ENCODE peak calls at places on chromosome 1, in ten cellular contexts. J is CD4-positive, alpha-beta T cell; Q is foreskin fibroblast; N is BJ; L is HFFc6; W is brain microvascular endothelial cell; Y is neural crest cell; G is GM23338; K is progenitor cell of endocrine pancreas; S is endothelial cell. F is an unnamed sample.

GRCh38 chr1:243946946-243947345 is 96.9 kb upstream of the AKT3 start:
- DNase-seq in J (peak; percentile 32), Q (peak; percentile 54), N (no peak), L (no peak), W (no peak), Y (no peak), G (peak; percentile 94), K (no peak), S (peak; percentile 53), F (peak; percentile 47)

GRCh38 chr1:25065246-25066238 is 135.5 kb upstream of the RUNX3 start:
- DNase-seq in J (no peak), Q (peak; percentile 51), N (peak; percentile 27), L (peak; percentile 46), W (no peak), Y (no peak), G (no peak), K (no peak), S (no peak), F (no peak)

GRCh38 chr1:45259053-45259452 is 52.6 kb upstream of the ZSWIM5 start:
- DNase-seq in J (no peak), Q (no peak), N (no peak), L (no peak), W (no peak), Y (no peak), G (no peak), K (no peak), S (no peak), F (no peak)

GRCh38 chr1:12165342-12165741 is 1.4 kb upstream of the TNFRSF1B start:
- DNase-seq in J (no peak), Q (no peak), N (no peak), L (no peak), W (no peak), Y (no peak), G (no peak), K (no peak), S (no peak), F (no peak)

GRCh38 chr1:190497561-190497960 is 19.9 kb upstream of the BRINP3 start:
- DNase-seq in J (no peak), Q (no peak), N (no peak), L (no peak), W (no peak), Y (no peak), G (no peak), K (no peak), S (no peak), F (no peak)

GRCh38 chr1:17932164-17932563 is 175.4 kb upstream of the IGSF21 start:
- DNase-seq in J (no peak), Q (no peak), N (no peak), L (no peak), W (no peak), Y (no peak), G (no peak), K (no peak), S (no peak), F (no peak)

GRCh38 chr1:168287237-168287664 is 6.6 kb downstream of the TBX19 start:
- DNase-seq in J (no peak), Q (peak; percentile 59), N (no peak), L (peak; percentile 57), W (peak; percentile 27), Y (no peak), G (no peak), K (no peak), S (no peak), F (no peak)

GRCh38 chr1:226002667-226003501 is 3.7 kb upstream of the SDE2 start:
- DNase-seq in J (no peak), Q (peak; percentile 83), N (no peak), L (peak; percentile 31), W (peak; percentile 27), Y (peak; percentile 26), G (peak; percentile 97), K (no peak), S (peak; percentile 21), F (no peak)

GRCh38 chr1:93021539-93022134 is 57.4 kb upstream of the MTF2 start:
- DNase-seq in J (no peak), Q (peak; percentile 56), N (no peak), L (peak; percentile 43), W (no peak), Y (no peak), G (peak; percentile 64), K (no peak), S (no peak), F (peak; percentile 67)
- TF ChIP-seq CTCF in J (peak; percentile 90), Q (peak; percentile 67), N (peak; percentile 71), L (peak; percentile 90), W (peak; percentile 55), Y (peak; percentile 82), G (peak; percentile 92), K (peak; percentile 76), S (peak; percentile 92), F (peak; percentile 60)

DNA sequence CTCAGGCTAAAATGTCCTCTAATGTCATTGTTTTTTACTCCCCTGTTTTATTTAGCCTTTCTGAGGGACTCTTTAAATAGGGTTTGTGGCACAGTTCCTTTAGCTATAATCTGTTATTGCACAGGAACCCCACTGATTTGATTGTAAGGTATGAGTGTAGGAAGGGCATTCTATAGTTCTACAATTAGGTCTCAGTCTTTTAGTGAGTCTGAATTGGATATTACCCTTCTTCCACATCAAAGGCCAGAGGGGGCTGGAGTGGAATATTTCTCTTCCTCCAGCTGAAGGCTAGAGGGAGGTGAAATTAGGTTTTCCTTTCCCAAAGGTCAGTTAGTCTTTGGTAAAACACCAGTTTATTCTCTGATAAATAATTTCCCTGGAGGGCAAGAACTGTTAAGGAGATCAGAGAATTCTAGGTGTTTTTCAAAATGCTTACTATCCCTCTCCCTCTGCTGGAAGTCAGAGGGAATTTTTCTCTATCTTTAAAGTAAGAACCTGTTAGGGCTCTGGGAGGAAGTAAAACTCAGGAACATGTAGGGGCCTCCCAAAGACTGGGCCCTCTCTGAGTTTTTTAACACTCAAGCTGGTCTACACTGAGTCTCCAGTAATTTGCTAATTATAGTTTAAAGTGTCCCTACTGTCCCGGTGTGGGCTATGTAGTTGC is 176.3 kb upstream of the ZNHIT6 start:
- DNase-seq in J (no peak), Q (peak; percentile 62), N (no peak), L (peak; percentile 34), W (no peak), Y (no peak), G (peak; percentile 74), K (no peak), S (no peak), F (peak; percentile 26)
- TF ChIP-seq CTCF in J (no peak), Q (peak; percentile 53), N (peak; percentile 72), L (peak; percentile 82), W (peak; percentile 61), Y (peak; percentile 67), G (peak; percentile 65), K (peak; percentile 65), S (peak; percentile 83), F (no peak)

GRCh38 chr1:236608930-236609726 is 4.8 kb upstream of the HEATR1 start:
- DNase-seq in J (no peak), Q (peak; percentile 61), N (no peak), L (peak; percentile 50), W (peak; percentile 40), Y (peak; percentile 57), G (peak; percentile 80), K (peak; percentile 53), S (peak; percentile 77), F (peak; percentile 24)
- TF ChIP-seq CTCF in J (no peak), Q (peak; percentile 50), N (peak; percentile 57), L (peak; percentile 81), W (peak; percentile 66), Y (peak; percentile 80), G (peak; percentile 75), K (peak; percentile 84), S (peak; percentile 53), F (peak; percentile 10)

GRCh38 chr1:48249868-48250267 is 27.4 kb downstream of the SLC5A9 start:
- DNase-seq in J (no peak), Q (no peak), N (no peak), L (no peak), W (no peak), Y (no peak), G (peak; percentile 44), K (no peak), S (no peak), F (no peak)
- TF ChIP-seq CTCF in J (no peak), Q (no peak), N (no peak), L (no peak), W (no peak), Y (no peak), G (peak; percentile 30), K (peak; percentile 30), S (no peak), F (no peak)

GRCh38 chr1:157363660-157364140 is 188.6 kb downstream of the FCRL5 start:
- DNase-seq in J (no peak), Q (peak; percentile 69), N (no peak), L (peak; percentile 47), W (peak; percentile 45), Y (no peak), G (peak; percentile 76), K (no peak), S (peak; percentile 14), F (peak; percentile 54)
- TF ChIP-seq CTCF in J (no peak), Q (peak; percentile 77), N (peak; percentile 76), L (peak; percentile 78), W (peak; percentile 79), Y (peak; percentile 62), G (peak; percentile 70), K (peak; percentile 61), S (no peak), F (peak; percentile 66)

DNA sequence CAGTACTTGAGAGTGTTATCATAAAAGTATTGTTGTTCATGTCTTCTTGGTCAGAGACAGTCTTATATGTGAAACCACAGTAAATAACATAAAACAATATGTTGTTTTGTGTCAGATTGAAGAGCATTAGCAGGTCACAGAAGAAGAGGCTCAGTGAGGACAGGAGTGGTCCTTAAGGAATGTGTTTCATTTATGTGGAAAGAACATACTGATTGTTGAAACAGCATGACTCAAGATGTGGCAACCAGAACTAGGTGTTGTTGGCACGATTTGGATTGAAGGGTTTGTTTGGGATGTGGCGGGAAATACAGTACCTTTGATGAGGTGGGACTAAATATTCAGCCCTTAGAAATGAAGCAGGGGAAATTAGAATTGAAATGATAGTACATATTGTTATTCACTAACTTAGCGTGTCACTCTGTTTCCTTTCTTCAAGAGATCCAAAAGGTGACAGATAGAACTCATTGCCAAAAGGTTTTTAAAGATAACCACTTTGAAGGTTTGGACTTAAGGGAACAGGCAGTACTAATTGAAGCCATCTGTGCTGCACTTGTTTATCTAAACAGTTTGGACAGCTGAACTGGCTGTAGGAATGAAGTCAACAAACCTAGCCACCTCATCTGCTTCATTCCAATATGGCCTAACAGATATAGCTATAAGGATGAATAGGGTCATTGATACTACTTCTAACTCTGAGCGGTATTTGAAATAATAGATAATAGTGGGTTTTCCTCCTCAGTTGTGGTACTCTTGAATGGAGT is 14.4 kb downstream of the RALGPS2 start:
- DNase-seq in J (no peak), Q (peak; percentile 66), N (peak; percentile 20), L (peak; percentile 22), W (no peak), Y (no peak), G (no peak), K (no peak), S (no peak), F (no peak)
- TF ChIP-seq CTCF in J (no peak), Q (no peak), N (no peak), L (no peak), W (no peak), Y (no peak), G (no peak), K (no peak), S (no peak), F (no peak)

GRCh38 chr1:96538001-96538649 is 183.5 kb upstream of the PTBP2 start:
- DNase-seq in J (no peak), Q (peak; percentile 90), N (no peak), L (peak; percentile 50), W (peak; percentile 56), Y (no peak), G (peak; percentile 36), K (no peak), S (peak; percentile 29), F (no peak)
- TF ChIP-seq CTCF in J (no peak), Q (no peak), N (peak; percentile 29), L (peak; percentile 8), W (peak; percentile 24), Y (no peak), G (peak; percentile 32), K (no peak), S (no peak), F (no peak)